ENCODE peak calls at places on chromosomes 3 and 15, in nine cellular contexts. One of them, this sample, is unnamed.

GRCh38 chr3:58404396-58404795 is 29.2 kb downstream of the PDHB start:
- DNase-seq in activated T-helper 1 cell treated with Interleukin-2 at 50 U/mL for 16 hours: no peak
- DNase-seq in fibroblast of mammary gland: peak
- DNase-seq in stimulated activated CD8-positive, alpha-beta memory T cell treated with anti-CD3 and anti-CD28 coated beads, Interleukin-7, amount 100 ng/mL, for 1 hour: no peak
- DNase-seq in HTR-8/SVneo: no peak
- DNase-seq in AG09319: no peak
- DNase-seq in MM.1S: no peak
- DNase-seq in dermis blood vessel endothelial cell: peak
- DNase-seq in RCC 7860: peak
- DNase-seq in this sample: no peak

GRCh38 chr15:92586383-92586910 is 69.1 kb downstream of the FAM174B start:
- DNase-seq in activated T-helper 1 cell treated with Interleukin-2 at 50 U/mL for 16 hours: no peak
- DNase-seq in fibroblast of mammary gland: no peak
- DNase-seq in stimulated activated CD8-positive, alpha-beta memory T cell treated with anti-CD3 and anti-CD28 coated beads, Interleukin-7, amount 100 ng/mL, for 1 hour: no peak
- DNase-seq in HTR-8/SVneo: no peak
- DNase-seq in AG09319: no peak
- DNase-seq in MM.1S: no peak
- DNase-seq in dermis blood vessel endothelial cell: no peak
- DNase-seq in RCC 7860: no peak
- DNase-seq in this sample: no peak

GRCh38 chr15:83516935-83517334 is 69.8 kb downstream of the SH3GL3 start:
- DNase-seq in activated T-helper 1 cell treated with Interleukin-2 at 50 U/mL for 16 hours: no peak
- DNase-seq in fibroblast of mammary gland: peak
- DNase-seq in stimulated activated CD8-positive, alpha-beta memory T cell treated with anti-CD3 and anti-CD28 coated beads, Interleukin-7, amount 100 ng/mL, for 1 hour: no peak
- DNase-seq in HTR-8/SVneo: no peak
- DNase-seq in AG09319: no peak
- DNase-seq in MM.1S: no peak
- DNase-seq in dermis blood vessel endothelial cell: no peak
- DNase-seq in RCC 7860: peak
- DNase-seq in this sample: no peak

GRCh38 chr3:183274609-183275008 is 21.6 kb downstream of the B3GNT5 start:
- DNase-seq in activated T-helper 1 cell treated with Interleukin-2 at 50 U/mL for 16 hours: no peak
- DNase-seq in fibroblast of mammary gland: peak
- DNase-seq in stimulated activated CD8-positive, alpha-beta memory T cell treated with anti-CD3 and anti-CD28 coated beads, Interleukin-7, amount 100 ng/mL, for 1 hour: no peak
- DNase-seq in HTR-8/SVneo: no peak
- DNase-seq in AG09319: no peak
- DNase-seq in MM.1S: no peak
- DNase-seq in dermis blood vessel endothelial cell: peak
- DNase-seq in RCC 7860: peak
- DNase-seq in this sample: no peak

GRCh38 chr3:128051459-128051836 is 789 bp upstream of the SEC61A1 start:
- DNase-seq in activated T-helper 1 cell treated with Interleukin-2 at 50 U/mL for 16 hours: no peak
- DNase-seq in fibroblast of mammary gland: no peak
- DNase-seq in stimulated activated CD8-positive, alpha-beta memory T cell treated with anti-CD3 and anti-CD28 coated beads, Interleukin-7, amount 100 ng/mL, for 1 hour: no peak
- DNase-seq in HTR-8/SVneo: peak
- DNase-seq in AG09319: no peak
- DNase-seq in MM.1S: no peak
- DNase-seq in dermis blood vessel endothelial cell: no peak
- DNase-seq in RCC 7860: no peak
- DNase-seq in this sample: no peak

GRCh38 chr15:57586661-57587404 is 4.9 kb upstream of the MYZAP start:
- DNase-seq in activated T-helper 1 cell treated with Interleukin-2 at 50 U/mL for 16 hours: no peak
- DNase-seq in fibroblast of mammary gland: no peak
- DNase-seq in stimulated activated CD8-positive, alpha-beta memory T cell treated with anti-CD3 and anti-CD28 coated beads, Interleukin-7, amount 100 ng/mL, for 1 hour: no peak
- DNase-seq in HTR-8/SVneo: no peak
- DNase-seq in AG09319: no peak
- DNase-seq in MM.1S: no peak
- DNase-seq in dermis blood vessel endothelial cell: no peak
- DNase-seq in RCC 7860: no peak
- DNase-seq in this sample: no peak

GRCh38 chr3:99846472-99846871 is 28.8 kb downstream of the CMSS1 start:
- DNase-seq in activated T-helper 1 cell treated with Interleukin-2 at 50 U/mL for 16 hours: no peak
- DNase-seq in fibroblast of mammary gland: peak
- DNase-seq in stimulated activated CD8-positive, alpha-beta memory T cell treated with anti-CD3 and anti-CD28 coated beads, Interleukin-7, amount 100 ng/mL, for 1 hour: no peak
- DNase-seq in HTR-8/SVneo: no peak
- DNase-seq in AG09319: no peak
- DNase-seq in MM.1S: no peak
- DNase-seq in dermis blood vessel endothelial cell: peak
- DNase-seq in RCC 7860: no peak
- DNase-seq in this sample: no peak

GRCh38 chr3:194431553-194431952 is 32.5 kb upstream of the GP5 start:
- DNase-seq in activated T-helper 1 cell treated with Interleukin-2 at 50 U/mL for 16 hours: no peak
- DNase-seq in fibroblast of mammary gland: no peak
- DNase-seq in stimulated activated CD8-positive, alpha-beta memory T cell treated with anti-CD3 and anti-CD28 coated beads, Interleukin-7, amount 100 ng/mL, for 1 hour: no peak
- DNase-seq in HTR-8/SVneo: no peak
- DNase-seq in AG09319: no peak
- DNase-seq in MM.1S: no peak
- DNase-seq in dermis blood vessel endothelial cell: no peak
- DNase-seq in RCC 7860: no peak
- DNase-seq in this sample: no peak

GRCh38 chr3:185558395-185558794 is 6.0 kb upstream of the LIPH start:
- DNase-seq in activated T-helper 1 cell treated with Interleukin-2 at 50 U/mL for 16 hours: no peak
- DNase-seq in fibroblast of mammary gland: no peak
- DNase-seq in stimulated activated CD8-positive, alpha-beta memory T cell treated with anti-CD3 and anti-CD28 coated beads, Interleukin-7, amount 100 ng/mL, for 1 hour: no peak
- DNase-seq in HTR-8/SVneo: no peak
- DNase-seq in AG09319: no peak
- DNase-seq in MM.1S: no peak
- DNase-seq in dermis blood vessel endothelial cell: no peak
- DNase-seq in RCC 7860: no peak
- DNase-seq in this sample: no peak

GRCh38 chr15:101013769-101014223 is 94.6 kb downstream of the LRRK1 start:
- DNase-seq in activated T-helper 1 cell treated with Interleukin-2 at 50 U/mL for 16 hours: no peak
- DNase-seq in fibroblast of mammary gland: no peak
- DNase-seq in stimulated activated CD8-positive, alpha-beta memory T cell treated with anti-CD3 and anti-CD28 coated beads, Interleukin-7, amount 100 ng/mL, for 1 hour: no peak
- DNase-seq in HTR-8/SVneo: no peak
- DNase-seq in AG09319: no peak
- DNase-seq in MM.1S: no peak
- DNase-seq in dermis blood vessel endothelial cell: no peak
- DNase-seq in RCC 7860: no peak
- DNase-seq in this sample: no peak

GRCh38 chr3:115990669-115991068 is 367.4 kb downstream of the GAP43 start:
- DNase-seq in activated T-helper 1 cell treated with Interleukin-2 at 50 U/mL for 16 hours: no peak
- DNase-seq in fibroblast of mammary gland: no peak
- DNase-seq in stimulated activated CD8-positive, alpha-beta memory T cell treated with anti-CD3 and anti-CD28 coated beads, Interleukin-7, amount 100 ng/mL, for 1 hour: no peak
- DNase-seq in HTR-8/SVneo: no peak
- DNase-seq in AG09319: no peak
- DNase-seq in MM.1S: no peak
- DNase-seq in dermis blood vessel endothelial cell: no peak
- DNase-seq in RCC 7860: no peak
- DNase-seq in this sample: no peak

GRCh38 chr3:191428177-191428576 is 32.8 kb upstream of the PYDC2 start:
- DNase-seq in activated T-helper 1 cell treated with Interleukin-2 at 50 U/mL for 16 hours: no peak
- DNase-seq in fibroblast of mammary gland: no peak
- DNase-seq in stimulated activated CD8-positive, alpha-beta memory T cell treated with anti-CD3 and anti-CD28 coated beads, Interleukin-7, amount 100 ng/mL, for 1 hour: no peak
- DNase-seq in HTR-8/SVneo: no peak
- DNase-seq in AG09319: no peak
- DNase-seq in MM.1S: no peak
- DNase-seq in dermis blood vessel endothelial cell: no peak
- DNase-seq in RCC 7860: no peak
- DNase-seq in this sample: no peak

GRCh38 chr15:92383528-92384326 is 10.0 kb upstream of the ST8SIA2 start:
- DNase-seq in activated T-helper 1 cell treated with Interleukin-2 at 50 U/mL for 16 hours: no peak
- DNase-seq in fibroblast of mammary gland: peak
- DNase-seq in stimulated activated CD8-positive, alpha-beta memory T cell treated with anti-CD3 and anti-CD28 coated beads, Interleukin-7, amount 100 ng/mL, for 1 hour: no peak
- DNase-seq in HTR-8/SVneo: no peak
- DNase-seq in AG09319: no peak
- DNase-seq in MM.1S: peak
- DNase-seq in dermis blood vessel endothelial cell: no peak
- DNase-seq in RCC 7860: no peak
- DNase-seq in this sample: no peak

GRCh38 chr3:52043750-52044149 is 12.6 kb downstream of the DUSP7 start:
- DNase-seq in activated T-helper 1 cell treated with Interleukin-2 at 50 U/mL for 16 hours: no peak
- DNase-seq in fibroblast of mammary gland: no peak
- DNase-seq in stimulated activated CD8-positive, alpha-beta memory T cell treated with anti-CD3 and anti-CD28 coated beads, Interleukin-7, amount 100 ng/mL, for 1 hour: no peak
- DNase-seq in HTR-8/SVneo: no peak
- DNase-seq in AG09319: no peak
- DNase-seq in MM.1S: no peak
- DNase-seq in dermis blood vessel endothelial cell: no peak
- DNase-seq in RCC 7860: no peak
- DNase-seq in this sample: no peak

GRCh38 chr3:187046033-187046432 is 93.3 kb downstream of the RPL39L start:
- DNase-seq in activated T-helper 1 cell treated with Interleukin-2 at 50 U/mL for 16 hours: no peak
- DNase-seq in fibroblast of mammary gland: no peak
- DNase-seq in stimulated activated CD8-positive, alpha-beta memory T cell treated with anti-CD3 and anti-CD28 coated beads, Interleukin-7, amount 100 ng/mL, for 1 hour: no peak
- DNase-seq in HTR-8/SVneo: no peak
- DNase-seq in AG09319: no peak
- DNase-seq in MM.1S: no peak
- DNase-seq in dermis blood vessel endothelial cell: no peak
- DNase-seq in RCC 7860: no peak
- DNase-seq in this sample: no peak

GRCh38 chr3:141644931-141645330 is 93.2 kb upstream of the RNF7 start:
- DNase-seq in activated T-helper 1 cell treated with Interleukin-2 at 50 U/mL for 16 hours: peak
- DNase-seq in fibroblast of mammary gland: peak
- DNase-seq in stimulated activated CD8-positive, alpha-beta memory T cell treated with anti-CD3 and anti-CD28 coated beads, Interleukin-7, amount 100 ng/mL, for 1 hour: peak
- DNase-seq in HTR-8/SVneo: peak
- DNase-seq in AG09319: no peak
- DNase-seq in MM.1S: peak
- DNase-seq in dermis blood vessel endothelial cell: peak
- DNase-seq in RCC 7860: peak
- DNase-seq in this sample: peak

GRCh38 chr3:102536479-102536878 is 101.7 kb downstream of the ZPLD1 start:
- DNase-seq in activated T-helper 1 cell treated with Interleukin-2 at 50 U/mL for 16 hours: no peak
- DNase-seq in fibroblast of mammary gland: peak
- DNase-seq in stimulated activated CD8-positive, alpha-beta memory T cell treated with anti-CD3 and anti-CD28 coated beads, Interleukin-7, amount 100 ng/mL, for 1 hour: no peak
- DNase-seq in HTR-8/SVneo: peak
- DNase-seq in AG09319: peak
- DNase-seq in MM.1S: peak
- DNase-seq in dermis blood vessel endothelial cell: peak
- DNase-seq in RCC 7860: peak
- DNase-seq in this sample: no peak

GRCh38 chr3:62226601-62227339 is 146.6 kb downstream of the FEZF2 start:
- DNase-seq in activated T-helper 1 cell treated with Interleukin-2 at 50 U/mL for 16 hours: no peak
- DNase-seq in fibroblast of mammary gland: no peak
- DNase-seq in stimulated activated CD8-positive, alpha-beta memory T cell treated with anti-CD3 and anti-CD28 coated beads, Interleukin-7, amount 100 ng/mL, for 1 hour: no peak
- DNase-seq in HTR-8/SVneo: no peak
- DNase-seq in AG09319: no peak
- DNase-seq in MM.1S: peak
- DNase-seq in dermis blood vessel endothelial cell: no peak
- DNase-seq in RCC 7860: no peak
- DNase-seq in this sample: no peak

GRCh38 chr3:12190221-12190807 is 31.6 kb upstream of the TIMP4 start:
- DNase-seq in activated T-helper 1 cell treated with Interleukin-2 at 50 U/mL for 16 hours: no peak
- DNase-seq in fibroblast of mammary gland: no peak
- DNase-seq in stimulated activated CD8-positive, alpha-beta memory T cell treated with anti-CD3 and anti-CD28 coated beads, Interleukin-7, amount 100 ng/mL, for 1 hour: no peak
- DNase-seq in HTR-8/SVneo: no peak
- DNase-seq in AG09319: no peak
- DNase-seq in MM.1S: no peak
- DNase-seq in dermis blood vessel endothelial cell: no peak
- DNase-seq in RCC 7860: no peak
- DNase-seq in this sample: no peak

GRCh38 chr3:195916991-195917390 is 8.6 kb upstream of the TNK2 start:
- DNase-seq in activated T-helper 1 cell treated with Interleukin-2 at 50 U/mL for 16 hours: no peak
- DNase-seq in fibroblast of mammary gland: no peak
- DNase-seq in stimulated activated CD8-positive, alpha-beta memory T cell treated with anti-CD3 and anti-CD28 coated beads, Interleukin-7, amount 100 ng/mL, for 1 hour: no peak
- DNase-seq in HTR-8/SVneo: no peak
- DNase-seq in AG09319: no peak
- DNase-seq in MM.1S: no peak
- DNase-seq in dermis blood vessel endothelial cell: no peak
- DNase-seq in RCC 7860: no peak
- DNase-seq in this sample: no peak

GRCh38 chr3:124592658-124593441 is 137.4 kb upstream of the UMPS start:
- DNase-seq in activated T-helper 1 cell treated with Interleukin-2 at 50 U/mL for 16 hours: no peak
- DNase-seq in fibroblast of mammary gland: no peak
- DNase-seq in stimulated activated CD8-positive, alpha-beta memory T cell treated with anti-CD3 and anti-CD28 coated beads, Interleukin-7, amount 100 ng/mL, for 1 hour: no peak
- DNase-seq in HTR-8/SVneo: no peak
- DNase-seq in AG09319: no peak
- DNase-seq in MM.1S: peak
- DNase-seq in dermis blood vessel endothelial cell: no peak
- DNase-seq in RCC 7860: no peak
- DNase-seq in this sample: no peak

GRCh38 chr3:9499455-9500107 is 54.0 kb downstream of the LHFPL4 start:
- DNase-seq in activated T-helper 1 cell treated with Interleukin-2 at 50 U/mL for 16 hours: no peak
- DNase-seq in fibroblast of mammary gland: no peak
- DNase-seq in stimulated activated CD8-positive, alpha-beta memory T cell treated with anti-CD3 and anti-CD28 coated beads, Interleukin-7, amount 100 ng/mL, for 1 hour: no peak
- DNase-seq in HTR-8/SVneo: no peak
- DNase-seq in AG09319: no peak
- DNase-seq in MM.1S: no peak
- DNase-seq in dermis blood vessel endothelial cell: no peak
- DNase-seq in RCC 7860: no peak
- DNase-seq in this sample: no peak

GRCh38 chr15:63332367-63333078 is 49.1 kb downstream of the CA12 start:
- DNase-seq in activated T-helper 1 cell treated with Interleukin-2 at 50 U/mL for 16 hours: no peak
- DNase-seq in fibroblast of mammary gland: peak
- DNase-seq in stimulated activated CD8-positive, alpha-beta memory T cell treated with anti-CD3 and anti-CD28 coated beads, Interleukin-7, amount 100 ng/mL, for 1 hour: no peak
- DNase-seq in HTR-8/SVneo: peak
- DNase-seq in AG09319: peak
- DNase-seq in MM.1S: no peak
- DNase-seq in dermis blood vessel endothelial cell: peak
- DNase-seq in RCC 7860: peak
- DNase-seq in this sample: no peak

GRCh38 chr3:38004415-38005075 is 14.0 kb downstream of the VILL start:
- DNase-seq in activated T-helper 1 cell treated with Interleukin-2 at 50 U/mL for 16 hours: peak
- DNase-seq in fibroblast of mammary gland: peak
- DNase-seq in stimulated activated CD8-positive, alpha-beta memory T cell treated with anti-CD3 and anti-CD28 coated beads, Interleukin-7, amount 100 ng/mL, for 1 hour: peak
- DNase-seq in HTR-8/SVneo: peak
- DNase-seq in AG09319: no peak
- DNase-seq in MM.1S: peak
- DNase-seq in dermis blood vessel endothelial cell: peak
- DNase-seq in RCC 7860: peak
- DNase-seq in this sample: no peak

GRCh38 chr3:66490984-66491383 is 9.8 kb downstream of the LRIG1 start:
- DNase-seq in activated T-helper 1 cell treated with Interleukin-2 at 50 U/mL for 16 hours: no peak
- DNase-seq in fibroblast of mammary gland: peak
- DNase-seq in stimulated activated CD8-positive, alpha-beta memory T cell treated with anti-CD3 and anti-CD28 coated beads, Interleukin-7, amount 100 ng/mL, for 1 hour: no peak
- DNase-seq in HTR-8/SVneo: no peak
- DNase-seq in AG09319: no peak
- DNase-seq in MM.1S: peak
- DNase-seq in dermis blood vessel endothelial cell: no peak
- DNase-seq in RCC 7860: no peak
- DNase-seq in this sample: no peak

GRCh38 chr15:100670505-100671021 is 68.2 kb downstream of the ASB7 start:
- DNase-seq in activated T-helper 1 cell treated with Interleukin-2 at 50 U/mL for 16 hours: no peak
- DNase-seq in fibroblast of mammary gland: no peak
- DNase-seq in stimulated activated CD8-positive, alpha-beta memory T cell treated with anti-CD3 and anti-CD28 coated beads, Interleukin-7, amount 100 ng/mL, for 1 hour: no peak
- DNase-seq in HTR-8/SVneo: no peak
- DNase-seq in AG09319: no peak
- DNase-seq in MM.1S: no peak
- DNase-seq in dermis blood vessel endothelial cell: no peak
- DNase-seq in RCC 7860: no peak
- DNase-seq in this sample: no peak

GRCh38 chr3:186097663-186098451 is 11.0 kb downstream of the ETV5 start:
- DNase-seq in activated T-helper 1 cell treated with Interleukin-2 at 50 U/mL for 16 hours: no peak
- DNase-seq in fibroblast of mammary gland: peak
- DNase-seq in stimulated activated CD8-positive, alpha-beta memory T cell treated with anti-CD3 and anti-CD28 coated beads, Interleukin-7, amount 100 ng/mL, for 1 hour: no peak
- DNase-seq in HTR-8/SVneo: peak
- DNase-seq in AG09319: no peak
- DNase-seq in MM.1S: no peak
- DNase-seq in dermis blood vessel endothelial cell: peak
- DNase-seq in RCC 7860: no peak
- DNase-seq in this sample: no peak